ENCODE peak calls at places on chromosomes 11 and 22, in six cellular contexts. R is HAP-1, Q is spleen, M is T-helper 17 cell, D is endothelial cell of umbilical vein, G is EH. C is an unnamed sample.

GRCh38 chr11:76664578-76665061 is 5.9 kb downstream of the LRRC32 start:
- DNase-seq in D (peak; percentile 69), G (no peak), R (no peak), M (no peak), Q (peak; percentile 85), C (no peak)

GRCh38 chr22:50684501-50684900 is 11.9 kb downstream of the SHANK3 start:
- DNase-seq in G (no peak), M (no peak), D (no peak), R (no peak), Q (peak; percentile 50), C (no peak)

GRCh38 chr11:120208777-120209176 is 2.1 kb upstream of the OAF start:
- DNase-seq in D (peak; percentile 68), M (no peak), R (no peak), Q (no peak), G (peak; percentile 81), C (peak; percentile 60)

GRCh38 chr11:19244621-19245020 is 3.9 kb upstream of the E2F8 start:
- DNase-seq in G (peak; percentile 26), D (no peak), M (no peak), Q (no peak), R (no peak), C (no peak)

GRCh38 chr22:32200752-32201151 is 4.1 kb downstream of the RFPL2 start:
- DNase-seq in G (no peak), R (no peak), M (no peak), Q (no peak), D (no peak), C (no peak)

GRCh38 chr11:42800041-42800440 is 511.8 kb upstream of the API5 start:
- DNase-seq in Q (no peak), M (no peak), G (no peak), D (no peak), R (no peak), C (no peak)

GRCh38 chr22:44438056-44438455 is 60.0 kb downstream of the RTL6 start:
- DNase-seq in D (no peak), M (no peak), G (no peak), Q (no peak), R (no peak), C (no peak)

GRCh38 chr22:21450320-21450831 is 16.8 kb upstream of the TMEM191C start:
- DNase-seq in G (no peak), R (peak; percentile 10), M (no peak), D (no peak), Q (peak; percentile 43), C (no peak)

GRCh38 chr22:49824185-49824925 is 3.3 kb downstream of the BRD1 start:
- DNase-seq in D (no peak), Q (no peak), G (no peak), R (no peak), M (no peak), C (no peak)

GRCh38 chr11:64880240-64881001 is 2.0 kb upstream of the EHD1 start:
- DNase-seq in G (no peak), R (no peak), Q (peak; percentile 70), M (no peak), D (no peak), C (no peak)

GRCh38 chr22:22940961-22941605 is 53.5 kb downstream of the IGLL5 start:
- DNase-seq in M (no peak), G (no peak), Q (no peak), R (no peak), D (no peak), C (no peak)

GRCh38 chr11:5592615-5593014 is 3.8 kb upstream of the TRIM6 start:
- DNase-seq in M (no peak), Q (no peak), D (no peak), G (no peak), R (no peak), C (no peak)

GRCh38 chr11:124441081-124441480 is 4.4 kb downstream of the OR8B8 start:
- DNase-seq in M (no peak), D (no peak), G (no peak), R (no peak), Q (no peak), C (no peak)

GRCh38 chr11:83039566-83039965 is 32.1 kb downstream of the RAB30 start:
- DNase-seq in M (no peak), R (no peak), D (peak; percentile 24), Q (no peak), G (no peak), C (no peak)

GRCh38 chr11:115598502-115598901 is 94.3 kb upstream of the CADM1 start:
- DNase-seq in G (no peak), D (no peak), R (no peak), Q (no peak), M (no peak), C (no peak)

GRCh38 chr11:35853871-35854270 is 90.0 kb upstream of the LDLRAD3 start:
- DNase-seq in M (no peak), G (no peak), D (no peak), Q (no peak), R (no peak), C (no peak)

GRCh38 chr11:132358573-132358953 is 988.1 kb downstream of the NTM start:
- DNase-seq in M (no peak), R (no peak), Q (no peak), G (no peak), D (no peak), C (no peak)

GRCh38 chr22:27791494-27792241 is 9.9 kb downstream of the MN1 start:
- DNase-seq in D (no peak), G (no peak), Q (no peak), M (no peak), R (no peak), C (no peak)

GRCh38 chr11:13970986-13971385 is 8.5 kb downstream of the SPON1 start:
- DNase-seq in Q (no peak), G (peak; percentile 22), D (no peak), M (no peak), R (no peak), C (peak; percentile 1)

GRCh38 chr22:49312601-49313000 is 515.1 kb downstream of the BRD1 start:
- DNase-seq in R (no peak), Q (no peak), M (no peak), G (no peak), D (no peak), C (no peak)

GRCh38 chr22:47596176-47596690 is 833.8 kb downstream of the TBC1D22A start:
- DNase-seq in G (no peak), Q (no peak), R (no peak), M (no peak), D (no peak), C (no peak)

GRCh38 chr22:43081968-43082367 is 7.2 kb downstream of the TTLL1 start:
- DNase-seq in D (no peak), Q (no peak), G (peak; percentile 22), M (no peak), R (no peak), C (no peak)

GRCh38 chr11:117878939-117879475 is 2.5 kb upstream of the FXYD6 start:
- DNase-seq in R (no peak), D (no peak), G (no peak), M (no peak), Q (no peak), C (no peak)

GRCh38 chr11:88603499-88603898 is 266.0 kb upstream of the CTSC start:
- DNase-seq in R (no peak), M (no peak), G (peak; percentile 8), D (peak; percentile 78), Q (no peak), C (no peak)

GRCh38 chr11:86484164-86484794 is 109.6 kb downstream of the CCDC81 start:
- DNase-seq in Q (no peak), M (no peak), G (peak; percentile 98), D (peak; percentile 100), R (peak; percentile 71), C (peak; percentile 79)

GRCh38 chr11:130548491-130548833 is 100.0 kb downstream of the ADAMTS15 start:
- DNase-seq in G (peak; percentile 33), D (no peak), M (no peak), R (no peak), Q (no peak), C (no peak)

GRCh38 chr22:17844150-17844549 is 69.9 kb upstream of the BID start:
- DNase-seq in D (no peak), G (no peak), M (no peak), R (no peak), Q (no peak), C (no peak)

GRCh38 chr22:31738566-31738965 is 11.4 kb downstream of the PRR14L start:
- DNase-seq in G (no peak), Q (no peak), R (no peak), D (no peak), M (no peak), C (no peak)

GRCh38 chr11:15113381-15113780 is 1.3 kb upstream of the INSC start:
- DNase-seq in Q (peak; percentile 89), G (no peak), M (no peak), R (no peak), D (no peak), C (no peak)

GRCh38 chr11:67670316-67671210 is 3.9 kb downstream of the ALDH3B2 start:
- DNase-seq in G (no peak), M (no peak), Q (no peak), R (no peak), D (no peak), C (no peak)

GRCh38 chr22:22833059-22833458 is 54.6 kb upstream of the IGLL5 start:
- DNase-seq in Q (no peak), M (no peak), G (no peak), D (no peak), R (no peak), C (no peak)

GRCh38 chr22:34696557-34696956 is 369.4 kb upstream of the ISX start:
- DNase-seq in G (no peak), D (no peak), M (no peak), Q (no peak), R (peak; percentile 14), C (no peak)

GRCh38 chr22:43197271-43197941 is 10.5 kb upstream of the TTLL12 start:
- DNase-seq in R (no peak), M (no peak), Q (no peak), G (peak; percentile 70), D (no peak), C (peak; percentile 33)

GRCh38 chr11:86514453-86514852 is 139.8 kb downstream of the CCDC81 start:
- DNase-seq in G (no peak), Q (no peak), M (no peak), D (no peak), R (no peak), C (no peak)

GRCh38 chr11:92269021-92269420 is 44.4 kb downstream of the FAT3 start:
- DNase-seq in Q (no peak), G (peak; percentile 89), D (peak; percentile 67), M (no peak), R (no peak), C (peak; percentile 47)

GRCh38 chr11:78698612-78699011 is 123.9 kb upstream of the NARS2 start:
- DNase-seq in D (no peak), R (no peak), M (no peak), Q (no peak), G (peak; percentile 78), C (peak; percentile 38)

GRCh38 chr22:25054943-25055511 is 102.5 kb downstream of the KIAA1671 start:
- DNase-seq in G (no peak), D (peak; percentile 22), M (no peak), Q (no peak), R (no peak), C (no peak)

GRCh38 chr11:67268036-67268683 is 1.9 kb downstream of the GRK2 start:
- DNase-seq in G (no peak), M (no peak), R (no peak), D (no peak), Q (peak; percentile 87), C (no peak)

GRCh38 chr22:32564170-32565001 is 89.8 kb downstream of the FBXO7 start:
- DNase-seq in M (no peak), Q (no peak), R (peak; percentile 40), D (no peak), G (peak; percentile 81), C (peak; percentile 68)

C was measured in HFFc6.